ENCODE peak calls at places on chromosomes 7 and 10, in six cellular contexts. One of them, this sample, is unnamed.
A peak's percentile ranks its signal among the peaks of the same experiment; 100 is the strongest.

GRCh38 chr7:139482662-139483466 is 609 bp downstream of the KLRG2 start:
- DNase-seq in heart left ventricle: no peak
- DNase-seq in Peyer's patch: no peak
- DNase-seq in body of pancreas: peak; percentile 9
- DNase-seq in endothelial cell of umbilical vein: no peak
- DNase-seq in GM12878: no peak
- DNase-seq in this sample: no peak

GRCh38 chr10:78260675-78261074 is 227.0 kb downstream of the RPS24 start:
- DNase-seq in heart left ventricle: no peak
- DNase-seq in Peyer's patch: no peak
- DNase-seq in body of pancreas: no peak
- DNase-seq in endothelial cell of umbilical vein: no peak
- DNase-seq in GM12878: no peak
- DNase-seq in this sample: no peak

GRCh38 chr7:15829689-15830088 is 143.2 kb upstream of the MEOX2 start:
- DNase-seq in heart left ventricle: peak; percentile 36
- DNase-seq in Peyer's patch: no peak
- DNase-seq in body of pancreas: peak; percentile 42
- DNase-seq in endothelial cell of umbilical vein: no peak
- DNase-seq in GM12878: no peak
- DNase-seq in this sample: no peak

GRCh38 chr7:115748123-115748738 is 282.3 kb downstream of the TFEC start:
- DNase-seq in heart left ventricle: no peak
- DNase-seq in Peyer's patch: peak; percentile 48
- DNase-seq in body of pancreas: no peak
- DNase-seq in endothelial cell of umbilical vein: no peak
- DNase-seq in GM12878: no peak
- DNase-seq in this sample: no peak

GRCh38 chr7:78736548-78736947 is 716.9 kb downstream of the MAGI2 start:
- DNase-seq in heart left ventricle: no peak
- DNase-seq in Peyer's patch: no peak
- DNase-seq in body of pancreas: peak; percentile 66
- DNase-seq in endothelial cell of umbilical vein: no peak
- DNase-seq in GM12878: no peak
- DNase-seq in this sample: no peak

GRCh38 chr10:43122096-43122495 is 16.1 kb upstream of the CSGALNACT2 start:
- DNase-seq in heart left ventricle: no peak
- DNase-seq in Peyer's patch: peak; percentile 39
- DNase-seq in body of pancreas: no peak
- DNase-seq in endothelial cell of umbilical vein: no peak
- DNase-seq in GM12878: no peak
- DNase-seq in this sample: no peak

GRCh38 chr7:100914208-100914878 is 18.7 kb upstream of the ACHE start:
- DNase-seq in heart left ventricle: no peak
- DNase-seq in Peyer's patch: peak; percentile 90
- DNase-seq in body of pancreas: peak; percentile 88
- DNase-seq in endothelial cell of umbilical vein: no peak
- DNase-seq in GM12878: no peak
- DNase-seq in this sample: no peak

GRCh38 chr10:44245601-44245938 is 139.3 kb downstream of the CXCL12 start:
- DNase-seq in heart left ventricle: no peak
- DNase-seq in Peyer's patch: no peak
- DNase-seq in body of pancreas: no peak
- DNase-seq in endothelial cell of umbilical vein: no peak
- DNase-seq in GM12878: no peak
- DNase-seq in this sample: no peak

GRCh38 chr10:16964571-16965241 is 147.5 kb upstream of the RSU1 start:
- DNase-seq in heart left ventricle: no peak
- DNase-seq in Peyer's patch: no peak
- DNase-seq in body of pancreas: no peak
- DNase-seq in endothelial cell of umbilical vein: no peak
- DNase-seq in GM12878: no peak
- DNase-seq in this sample: no peak

GRCh38 chr10:108556176-108556575 is 1367.1 kb downstream of the XPNPEP1 start:
- DNase-seq in heart left ventricle: no peak
- DNase-seq in Peyer's patch: no peak
- DNase-seq in body of pancreas: no peak
- DNase-seq in endothelial cell of umbilical vein: peak; percentile 18
- DNase-seq in GM12878: no peak
- DNase-seq in this sample: no peak

GRCh38 chr7:113301983-113302382 is 183.6 kb upstream of the SMIM30 start:
- DNase-seq in heart left ventricle: no peak
- DNase-seq in Peyer's patch: no peak
- DNase-seq in body of pancreas: no peak
- DNase-seq in endothelial cell of umbilical vein: no peak
- DNase-seq in GM12878: no peak
- DNase-seq in this sample: no peak

GRCh38 chr10:83425306-83425705 is 714.0 kb upstream of the GHITM start:
- DNase-seq in heart left ventricle: no peak
- DNase-seq in Peyer's patch: no peak
- DNase-seq in body of pancreas: no peak
- DNase-seq in endothelial cell of umbilical vein: no peak
- DNase-seq in GM12878: no peak
- DNase-seq in this sample: no peak

DNA sequence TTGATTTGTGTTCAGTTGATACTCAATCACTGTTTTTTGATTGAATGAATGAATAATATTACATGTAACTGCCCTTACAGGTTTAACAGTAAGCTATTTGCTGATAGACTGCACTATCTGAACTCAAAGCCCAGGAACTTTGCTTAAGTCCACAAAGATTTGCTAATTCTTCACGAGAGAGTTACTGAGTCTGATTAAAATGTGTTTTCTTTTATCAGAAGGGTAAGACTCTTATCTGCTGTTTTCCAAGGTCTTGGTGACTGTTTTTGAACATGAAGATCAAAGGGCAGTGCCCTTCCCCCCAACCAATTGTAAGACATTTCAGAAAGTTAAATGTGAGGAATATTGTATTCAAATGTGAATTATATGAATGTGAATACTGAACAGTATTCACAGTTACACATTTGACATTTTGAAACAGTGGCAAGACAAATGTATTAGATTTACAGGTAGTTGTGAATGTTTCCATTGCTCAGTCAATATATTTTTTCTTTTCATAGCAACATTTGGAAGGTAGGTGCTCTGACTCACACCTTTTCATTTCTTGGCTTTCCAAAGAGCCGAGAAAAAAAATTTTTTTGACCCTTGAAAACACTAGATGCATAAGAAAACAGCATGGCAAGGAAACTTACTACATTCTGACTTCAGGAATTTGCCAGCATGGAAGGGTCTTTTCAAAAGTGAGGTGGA is 62.7 kb downstream of the DKK1 start:
- DNase-seq in heart left ventricle: no peak
- DNase-seq in Peyer's patch: no peak
- DNase-seq in body of pancreas: no peak
- DNase-seq in endothelial cell of umbilical vein: no peak
- DNase-seq in GM12878: no peak
- DNase-seq in this sample: no peak
- TF ChIP-seq POLR2A in heart left ventricle: no peak
- TF ChIP-seq POLR2A in Peyer's patch: no peak
- TF ChIP-seq POLR2A in body of pancreas: no peak
- TF ChIP-seq POLR2A in endothelial cell of umbilical vein: no peak
- TF ChIP-seq POLR2A in GM12878: no peak
- TF ChIP-seq POLR2A in this sample: no peak

GRCh38 chr7:131106681-131107342 is 220.9 kb upstream of the MKLN1 start:
- DNase-seq in heart left ventricle: peak; percentile 68
- DNase-seq in Peyer's patch: peak; percentile 75
- DNase-seq in body of pancreas: no peak
- DNase-seq in endothelial cell of umbilical vein: no peak
- DNase-seq in GM12878: no peak
- DNase-seq in this sample: no peak

GRCh38 chr7:131107343-131108211 is 220.1 kb upstream of the MKLN1 start:
- DNase-seq in heart left ventricle: peak; percentile 85
- DNase-seq in Peyer's patch: peak; percentile 95
- DNase-seq in body of pancreas: peak; percentile 83
- DNase-seq in endothelial cell of umbilical vein: peak; percentile 92
- DNase-seq in GM12878: no peak
- DNase-seq in this sample: peak; percentile 76

GRCh38 chr7:131109757-131110293 is 217.9 kb upstream of the MKLN1 start:
- DNase-seq in heart left ventricle: peak; percentile 87
- DNase-seq in Peyer's patch: peak; percentile 92
- DNase-seq in body of pancreas: peak; percentile 82
- DNase-seq in endothelial cell of umbilical vein: peak; percentile 81
- DNase-seq in GM12878: no peak
- DNase-seq in this sample: peak; percentile 67

GRCh38 chr7:131109011-131109756 is 218.5 kb upstream of the MKLN1 start:
- DNase-seq in heart left ventricle: no peak
- DNase-seq in Peyer's patch: no peak
- DNase-seq in body of pancreas: no peak
- DNase-seq in endothelial cell of umbilical vein: peak; percentile 24
- DNase-seq in GM12878: no peak
- DNase-seq in this sample: no peak

GRCh38 chr7:131108212-131108980 is 219.3 kb upstream of the MKLN1 start:
- DNase-seq in heart left ventricle: no peak
- DNase-seq in Peyer's patch: no peak
- DNase-seq in body of pancreas: no peak
- DNase-seq in endothelial cell of umbilical vein: no peak
- DNase-seq in GM12878: no peak
- DNase-seq in this sample: no peak
- TF ChIP-seq POLR2A in heart left ventricle: no peak
- TF ChIP-seq POLR2A in Peyer's patch: no peak
- TF ChIP-seq POLR2A in body of pancreas: no peak
- TF ChIP-seq POLR2A in endothelial cell of umbilical vein: no peak
- TF ChIP-seq POLR2A in GM12878: peak; percentile 40
- TF ChIP-seq POLR2A in this sample: no peak

DNA sequence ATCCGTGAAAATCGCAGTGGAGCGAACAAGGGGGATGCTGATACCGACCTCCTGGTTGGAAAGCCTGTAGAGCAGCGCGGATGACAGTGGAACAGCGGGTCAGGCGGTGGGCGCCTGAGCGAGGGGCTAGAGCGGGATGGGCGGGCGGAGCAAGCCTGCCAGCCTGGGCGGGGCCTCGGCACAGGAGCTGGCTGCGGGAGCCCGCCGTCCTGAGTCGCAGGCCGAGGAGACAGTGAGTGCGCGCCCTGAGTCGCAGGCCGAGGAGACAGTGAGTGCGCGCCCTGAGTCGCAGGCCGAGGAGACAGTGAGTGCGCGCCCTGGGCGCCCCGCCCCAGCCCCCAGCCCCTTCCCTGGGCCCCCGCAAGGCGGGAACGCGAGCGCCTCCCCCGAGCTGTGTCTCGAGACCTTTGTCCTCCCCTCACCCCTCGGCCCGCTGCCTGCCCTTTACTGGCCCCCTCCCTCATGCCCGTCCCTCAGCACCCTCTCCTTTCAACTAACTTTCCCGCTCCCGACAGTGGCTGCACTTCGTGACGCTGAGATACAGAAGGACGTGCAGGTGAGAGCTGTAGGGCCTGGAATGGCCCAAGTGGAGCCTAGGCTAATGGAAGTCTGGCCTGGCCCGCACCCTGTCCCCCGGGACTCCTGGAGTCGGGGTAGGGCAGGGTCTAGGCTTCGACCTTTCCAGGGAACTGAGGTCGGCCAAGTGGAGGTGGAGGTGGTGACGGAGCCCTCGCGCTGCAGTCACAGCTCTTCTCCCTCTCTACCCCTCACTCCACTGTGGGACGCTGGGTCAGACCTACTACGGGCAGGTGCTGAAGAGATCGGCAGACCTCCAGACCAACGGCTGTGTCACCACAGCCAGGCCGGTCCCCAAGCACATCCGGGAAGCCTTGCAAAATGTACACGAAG is at the start of gene AS3MT:
- DNase-seq in heart left ventricle: peak; percentile 19
- DNase-seq in Peyer's patch: no peak
- DNase-seq in body of pancreas: peak; percentile 27
- DNase-seq in endothelial cell of umbilical vein: peak; percentile 22
- DNase-seq in GM12878: no peak
- DNase-seq in this sample: no peak
- TF ChIP-seq POLR2A in heart left ventricle: no peak
- TF ChIP-seq POLR2A in Peyer's patch: no peak
- TF ChIP-seq POLR2A in body of pancreas: peak; percentile 50
- TF ChIP-seq POLR2A in endothelial cell of umbilical vein: no peak
- TF ChIP-seq POLR2A in GM12878: peak; percentile 39
- TF ChIP-seq POLR2A in this sample: peak; percentile 37

DNA sequence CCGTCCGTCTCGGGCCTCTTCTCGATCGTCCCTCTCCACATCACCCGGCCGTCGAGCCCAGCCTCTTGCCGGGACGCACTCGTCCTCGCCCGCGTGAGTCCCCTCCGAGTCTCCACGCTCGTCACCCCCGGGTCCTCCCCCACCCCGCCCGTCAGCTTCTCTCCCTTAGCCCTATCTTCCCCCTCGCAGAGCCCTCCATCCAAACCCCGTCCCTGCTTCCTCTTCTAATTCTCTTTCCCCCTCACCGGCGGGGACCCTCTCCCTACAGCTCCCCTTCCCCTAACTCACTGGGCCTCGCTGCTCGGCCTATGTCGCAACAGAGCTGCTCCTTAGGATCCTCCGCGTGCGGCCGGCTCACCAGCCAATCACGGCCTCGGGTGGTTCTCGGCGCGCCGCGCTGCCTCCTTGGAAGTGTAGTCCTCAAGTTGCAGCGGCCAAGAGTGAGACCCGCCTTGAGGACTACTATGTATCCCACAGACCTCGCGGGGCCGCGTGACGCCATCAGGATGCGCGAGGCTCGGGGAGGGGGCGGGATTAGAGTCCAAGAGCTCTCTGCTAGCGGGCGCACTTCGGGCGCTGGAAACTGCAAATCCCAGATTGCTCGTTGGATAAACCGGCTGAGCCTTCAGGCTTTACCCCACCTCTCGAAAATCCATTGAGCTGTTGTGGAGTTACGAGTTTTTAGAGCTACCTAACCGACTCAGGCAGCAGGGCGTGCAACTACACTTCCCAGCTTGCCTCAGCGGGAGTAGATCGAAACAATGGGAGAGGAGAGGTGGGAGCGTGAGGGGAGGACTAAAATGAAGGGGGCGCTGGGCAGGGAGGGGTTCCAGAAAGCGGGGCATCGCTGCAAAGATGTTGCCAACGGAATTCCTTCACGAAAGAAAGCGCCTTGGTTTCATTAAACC is at the start of gene ABCF2:
- DNase-seq in heart left ventricle: peak; percentile 98
- DNase-seq in Peyer's patch: peak; percentile 99
- DNase-seq in body of pancreas: peak; percentile 100
- DNase-seq in endothelial cell of umbilical vein: peak; percentile 99
- DNase-seq in GM12878: peak; percentile 85
- DNase-seq in this sample: peak; percentile 98
- TF ChIP-seq POLR2A in heart left ventricle: no peak
- TF ChIP-seq POLR2A in Peyer's patch: peak; percentile 39
- TF ChIP-seq POLR2A in body of pancreas: peak; percentile 75
- TF ChIP-seq POLR2A in endothelial cell of umbilical vein: peak; percentile 1
- TF ChIP-seq POLR2A in GM12878: peak; percentile 82
- TF ChIP-seq POLR2A in this sample: peak; percentile 71

GRCh38 chr7:28999839-29000238 is 41.7 kb upstream of the TRIL start:
- DNase-seq in heart left ventricle: no peak
- DNase-seq in Peyer's patch: no peak
- DNase-seq in body of pancreas: no peak
- DNase-seq in endothelial cell of umbilical vein: no peak
- DNase-seq in GM12878: no peak
- DNase-seq in this sample: no peak
- TF ChIP-seq POLR2A in heart left ventricle: no peak
- TF ChIP-seq POLR2A in Peyer's patch: no peak
- TF ChIP-seq POLR2A in body of pancreas: no peak
- TF ChIP-seq POLR2A in endothelial cell of umbilical vein: no peak
- TF ChIP-seq POLR2A in GM12878: no peak
- TF ChIP-seq POLR2A in this sample: no peak

This sample was measured in H54.